ENCODE peak calls at places on chromosomes 3 and 15, in four cellular contexts. P is K562, R is endothelial cell of umbilical vein, Q is hepatocyte. C is an unnamed sample.

GRCh38 chr15:64705006-64705405 is 70.4 kb downstream of the RBPMS2 start:
- DNase-seq in R (no peak), Q (no peak), P (no peak), C (no peak)

GRCh38 chr3:4416427-4416826 is 50.6 kb downstream of the SUMF1 start:
- DNase-seq in Q (no peak), R (no peak), P (no peak), C (no peak)

GRCh38 chr3:121630355-121630754 is 30.3 kb downstream of the HCLS1 start:
- DNase-seq in Q (no peak), P (no peak), R (no peak), C (no peak)

GRCh38 chr15:89003865-89004725 is 84.2 kb upstream of the ABHD2 start:
- DNase-seq in Q (peak; percentile 83), P (peak; percentile 60), R (peak; percentile 8), C (peak; percentile 89)

GRCh38 chr3:72060447-72061034 is 275.6 kb upstream of the PROK2 start:
- DNase-seq in P (no peak), Q (no peak), R (no peak), C (no peak)

GRCh38 chr3:101940521-101940992 is 91.2 kb downstream of the NFKBIZ start:
- DNase-seq in R (peak; percentile 94), P (no peak), Q (peak; percentile 66), C (peak; percentile 62)

GRCh38 chr3:160154033-160154432 is 71.2 kb upstream of the C3orf80 start:
- DNase-seq in Q (no peak), R (no peak), P (no peak), C (no peak)

GRCh38 chr15:58057559-58057958 is 8.0 kb downstream of the ALDH1A2 start:
- DNase-seq in Q (no peak), R (no peak), P (peak; percentile 29), C (no peak)

GRCh38 chr3:41867533-41867932 is 94.4 kb downstream of the ULK4 start:
- DNase-seq in Q (no peak), P (no peak), R (no peak), C (no peak)

GRCh38 chr15:77058468-77058867 is 12.4 kb downstream of the TSPAN3 start:
- DNase-seq in R (no peak), P (no peak), Q (no peak), C (no peak)

GRCh38 chr15:77063249-77063648 is 7.7 kb downstream of the TSPAN3 start:
- DNase-seq in P (no peak), Q (no peak), R (no peak), C (no peak)

GRCh38 chr15:77057650-77058049 is 13.3 kb downstream of the TSPAN3 start:
- DNase-seq in R (no peak), P (no peak), Q (no peak), C (no peak)

GRCh38 chr15:77059761-77060345 is 11.1 kb downstream of the TSPAN3 start:
- DNase-seq in Q (no peak), R (peak; percentile 61), P (no peak), C (no peak)

GRCh38 chr15:77060560-77060959 is 10.3 kb downstream of the TSPAN3 start:
- DNase-seq in P (no peak), R (peak; percentile 18), Q (no peak), C (no peak)
- H2AFZ ChIP-seq in P (no peak overlapping the region), R (no peak overlapping the region), Q (no peak overlapping the region), C (no peak overlapping the region)

DNA sequence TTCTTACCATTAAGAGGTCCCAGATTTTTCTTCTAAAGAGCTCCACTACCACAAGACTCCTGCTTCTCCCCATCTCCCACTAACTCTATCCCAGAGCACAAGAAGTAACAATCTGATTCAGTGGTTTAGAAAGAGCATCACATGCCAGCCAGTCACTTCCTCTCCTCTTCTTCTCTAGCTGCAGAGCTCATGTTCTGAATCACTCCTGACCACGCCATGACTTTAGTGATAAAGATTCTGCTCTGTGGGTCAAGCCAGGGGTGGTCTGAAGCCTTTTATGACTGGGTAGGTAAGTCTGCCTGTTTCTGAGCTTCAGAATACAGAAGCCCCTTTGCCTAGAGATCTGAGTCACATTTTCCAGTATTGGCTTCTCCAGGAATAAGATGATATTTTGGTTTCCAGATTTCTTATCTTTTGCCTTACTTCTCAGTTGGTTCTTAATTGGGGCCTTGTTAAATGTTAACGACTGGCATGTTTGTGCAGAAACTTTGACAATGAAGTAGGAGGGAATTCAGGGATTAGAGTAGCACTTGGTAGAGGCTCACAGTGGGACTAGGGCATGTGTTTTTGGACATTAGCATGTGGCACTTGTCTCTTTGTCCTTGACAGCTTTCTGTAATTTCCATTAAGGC is 27.6 kb upstream of the ADAMTSL3 start:
- DNase-seq in R (no peak), Q (peak; percentile 19), P (no peak), C (no peak)
- H3K4me3 ChIP-seq in R (no peak overlapping the region), Q (no peak overlapping the region), P (no peak overlapping the region), C (no peak overlapping the region)

DNA sequence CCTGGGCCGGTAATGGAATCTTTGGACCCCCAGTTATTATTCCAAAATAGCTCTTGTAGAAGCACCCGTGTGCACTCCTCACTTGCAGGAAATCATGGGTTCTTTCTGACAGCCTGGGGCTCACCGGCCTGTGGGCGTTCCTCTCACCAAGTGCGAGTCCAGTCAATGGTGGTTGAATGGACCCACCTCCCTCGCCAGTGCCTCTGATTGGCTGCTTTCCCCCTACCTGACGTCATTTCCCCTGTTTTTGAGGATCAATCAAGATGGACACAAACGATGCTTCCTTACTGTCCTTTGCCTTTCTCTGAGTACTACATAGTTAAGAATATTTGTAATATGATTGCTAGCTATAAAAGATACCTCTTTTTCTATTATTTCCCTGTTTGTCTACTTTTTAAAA is 18.1 kb downstream of the MOBP start:
- DNase-seq in R (no peak), Q (no peak), P (peak; percentile 42), C (no peak)
- H2AFZ ChIP-seq in R (no peak overlapping the region), Q (no peak overlapping the region), P (peak overlapping the region; percentile 1), C (peak overlapping the region; percentile 83)

DNA sequence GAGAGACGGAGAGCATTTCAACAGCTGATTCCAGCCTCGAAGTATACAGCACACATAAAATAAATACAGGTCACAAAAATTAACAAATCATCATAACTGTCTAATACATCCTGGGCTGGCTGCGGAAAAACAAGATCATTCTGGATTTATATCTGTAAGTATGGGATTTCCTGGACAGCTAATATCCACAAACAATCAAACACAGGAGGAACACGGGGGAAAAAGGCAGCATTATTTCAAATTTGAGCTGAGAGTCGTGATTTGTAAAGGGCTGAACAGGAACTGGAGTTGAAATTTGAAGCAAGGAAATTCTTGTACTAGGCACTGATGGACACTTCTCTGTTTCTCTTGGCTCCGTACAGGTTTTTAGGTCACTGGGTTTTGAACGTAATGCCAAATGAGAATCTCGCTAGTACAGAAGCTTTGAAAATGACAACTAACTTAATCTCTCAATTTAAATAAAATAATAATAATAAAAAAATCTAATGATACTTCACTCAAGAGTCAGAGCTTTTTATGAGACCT is 577.7 kb downstream of the FOXP1 start:
- DNase-seq in P (no peak), Q (no peak), R (peak; percentile 95), C (no peak)
- H3K4me3 ChIP-seq in P (no peak overlapping the region), Q (no peak overlapping the region), R (peak overlapping the region; percentile 40), C (no peak overlapping the region)

GRCh38 chr3:27467545-27467944 is 16.6 kb downstream of the SLC4A7 start:
- DNase-seq in P (no peak), Q (peak; percentile 22), R (peak; percentile 70), C (peak; percentile 31)
- H2AFZ ChIP-seq in P (no peak overlapping the region), Q (no peak overlapping the region), R (no peak overlapping the region), C (no peak overlapping the region)

GRCh38 chr3:58576716-58577115 is 475 bp downstream of the FAM107A start:
- DNase-seq in P (no peak), Q (no peak), R (peak; percentile 28), C (no peak)
- H3K4me3 ChIP-seq in P (no peak overlapping the region), Q (no peak overlapping the region), R (peak overlapping the region; percentile 70), C (no peak overlapping the region)

DNA sequence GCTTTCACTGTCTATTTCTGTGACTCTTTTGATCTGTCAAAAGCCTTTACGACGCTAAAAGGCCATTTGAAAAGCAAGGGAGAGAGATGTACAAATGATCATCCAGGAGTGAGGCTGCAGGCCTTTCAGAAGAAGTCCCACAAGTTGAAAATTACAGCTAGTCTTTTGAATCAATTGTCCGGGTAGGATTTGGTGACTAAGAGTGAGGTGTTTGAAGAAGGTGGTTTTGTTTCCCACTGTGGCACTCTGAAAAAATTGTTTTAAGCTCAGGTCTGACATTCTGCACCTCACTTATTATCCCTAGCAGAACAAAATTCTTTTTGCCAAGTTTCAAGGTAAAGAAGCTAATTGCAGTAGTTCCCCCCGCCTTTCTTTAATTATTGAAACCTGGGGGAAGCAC is 50.8 kb upstream of the TMEM108 start:
- DNase-seq in R (no peak), P (no peak), Q (no peak), C (no peak)
- H2AFZ ChIP-seq in R (no peak overlapping the region), P (no peak overlapping the region), Q (no peak overlapping the region), C (no peak overlapping the region)

GRCh38 chr3:44647771-44648170 is 761 bp upstream of the ZNF35 start:
- DNase-seq in P (no peak), Q (no peak), R (no peak), C (no peak)
- H3K4me3 ChIP-seq in P (no peak overlapping the region), Q (no peak overlapping the region), R (no peak overlapping the region), C (peak overlapping the region; percentile 92)